ENCODE peak calls at places on chromosome 7, in seven cellular contexts. K is fibroblast of mammary gland; Y is GM20000; V is CD8-positive, alpha-beta T cell; R is foreskin fibroblast; M is endothelial cell; A is PC-3. S is an unnamed sample.

GRCh38 chr7:158423190-158423555 is 164.4 kb downstream of the PTPRN2 start:
- DNase-seq in K (no peak), Y (no peak), V (no peak), R (no peak), M (no peak), A (no peak), S (no peak)

GRCh38 chr7:71303566-71303965 is 171.6 kb downstream of the GALNT17 start:
- DNase-seq in K (peak), Y (no peak), V (no peak), R (no peak), M (no peak), A (no peak), S (no peak)

GRCh38 chr7:2654059-2654458 is 22.3 kb downstream of the TTYH3 start:
- DNase-seq in K (no peak), Y (no peak), V (no peak), R (no peak), M (no peak), A (no peak), S (no peak)

GRCh38 chr7:138008588-138009349 is 6.9 kb upstream of the CREB3L2 start:
- DNase-seq in K (peak), Y (peak), V (no peak), R (peak), M (peak), A (peak), S (no peak)

GRCh38 chr7:33040803-33041516 is 21.6 kb downstream of the NT5C3A start:
- DNase-seq in K (peak), Y (peak), V (peak), R (peak), M (no peak), A (peak), S (no peak)

GRCh38 chr7:136940122-136940521 is 71.7 kb downstream of the CHRM2 start:
- DNase-seq in K (no peak), Y (no peak), V (no peak), R (no peak), M (no peak), A (no peak), S (no peak)

GRCh38 chr7:82044497-82045080 is 274.7 kb upstream of the HGF start:
- DNase-seq in K (peak), Y (peak), V (no peak), R (peak), M (peak), A (peak), S (peak)

GRCh38 chr7:1741751-1742554 is 71.9 kb downstream of the ELFN1 start:
- DNase-seq in K (no peak), Y (peak), V (no peak), R (no peak), M (no peak), A (peak), S (no peak)

GRCh38 chr7:125347264-125347663 is 417.6 kb upstream of the POT1 start:
- DNase-seq in K (no peak), Y (no peak), V (no peak), R (no peak), M (peak), A (no peak), S (no peak)

GRCh38 chr7:139973091-139973490 is 89.7 kb downstream of the PARP12 start:
- DNase-seq in K (no peak), Y (no peak), V (no peak), R (no peak), M (no peak), A (no peak), S (no peak)

GRCh38 chr7:135410546-135410942 is 99.4 kb downstream of the CNOT4 start:
- DNase-seq in K (no peak), Y (no peak), V (no peak), R (no peak), M (no peak), A (no peak), S (no peak)

GRCh38 chr7:135405969-135406368 is 103.9 kb downstream of the CNOT4 start:
- DNase-seq in K (no peak), Y (no peak), V (no peak), R (no peak), M (no peak), A (no peak), S (no peak)

GRCh38 chr7:135409845-135410545 is 99.9 kb downstream of the CNOT4 start:
- DNase-seq in K (no peak), Y (no peak), V (no peak), R (no peak), M (no peak), A (no peak), S (no peak)

GRCh38 chr7:135406908-135407307 is 103.0 kb downstream of the CNOT4 start:
- DNase-seq in K (peak), Y (no peak), V (no peak), R (no peak), M (no peak), A (no peak), S (no peak)

GRCh38 chr7:135407884-135408283 is 102.0 kb downstream of the CNOT4 start:
- DNase-seq in K (no peak), Y (no peak), V (no peak), R (no peak), M (no peak), A (no peak), S (no peak)
- TF ChIP-seq CTCF in K (no peak), Y (no peak), V (no peak), R (no peak), M (no peak), A (no peak), S (no peak)

DNA sequence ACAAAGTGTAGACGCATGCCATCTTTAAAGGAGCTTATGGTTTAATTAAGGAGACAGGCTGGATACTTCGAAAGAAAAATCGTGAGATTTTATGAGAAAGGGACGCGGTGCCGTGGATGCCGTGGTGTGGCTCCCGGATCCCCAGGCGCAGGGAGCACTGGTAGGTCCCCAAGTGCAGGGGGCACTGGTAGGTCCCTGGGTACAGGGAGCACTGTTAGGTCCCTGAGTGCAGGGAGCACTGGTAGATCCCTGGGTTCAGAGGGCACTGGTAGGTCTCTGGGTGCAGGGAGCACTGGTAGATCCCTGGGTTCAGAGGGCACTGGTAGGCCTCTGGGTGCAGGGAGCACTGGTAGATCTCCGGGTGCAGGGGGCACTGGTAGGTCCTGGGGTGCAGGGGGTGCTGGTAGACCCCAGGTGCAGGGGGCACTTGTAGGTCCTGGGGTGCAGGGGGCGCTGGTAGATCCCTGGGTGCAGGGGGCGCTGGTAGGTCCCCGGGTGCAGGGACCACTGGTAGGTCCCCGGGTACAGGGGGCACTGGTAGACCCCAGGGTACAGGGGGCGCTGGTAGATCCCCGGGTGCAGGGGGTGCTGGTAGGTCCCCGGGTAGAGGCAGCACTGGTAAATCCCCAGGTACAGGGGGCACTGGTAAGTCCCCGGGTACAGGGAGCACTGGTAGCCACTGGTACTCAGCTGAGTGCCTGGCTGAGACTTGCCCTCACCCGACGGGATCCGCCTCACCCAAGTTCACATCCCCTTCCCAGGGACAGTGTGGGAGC is 14.1 kb downstream of the PRKAG2 start:
- DNase-seq in K (no peak), Y (no peak), V (no peak), R (no peak), M (no peak), A (no peak), S (no peak)
- TF ChIP-seq CTCF in K (no peak), Y (no peak), V (no peak), R (no peak), M (no peak), A (no peak), S (no peak)

DNA sequence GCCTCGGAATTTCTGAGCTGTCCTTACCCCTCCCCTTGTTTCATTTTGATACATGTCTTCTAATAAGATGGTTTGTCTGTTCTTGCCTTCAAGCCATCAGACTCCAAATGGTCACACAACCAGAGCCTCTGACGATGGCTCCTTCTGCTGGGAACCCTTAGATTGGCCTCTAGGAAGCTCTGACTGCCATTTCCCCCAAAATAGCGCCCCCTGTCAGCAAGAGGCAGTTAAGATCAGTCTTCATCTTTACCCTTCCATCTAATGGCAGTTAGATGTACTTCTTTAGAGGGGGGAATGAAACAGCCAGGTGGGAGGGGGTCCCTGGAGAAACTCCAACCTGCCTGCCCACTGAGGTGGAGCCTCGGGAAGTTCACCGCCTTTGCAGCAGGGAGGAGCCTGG is 85.8 kb upstream of the GPR22 start:
- DNase-seq in K (no peak), Y (no peak), V (no peak), R (no peak), M (no peak), A (no peak), S (no peak)
- TF ChIP-seq CTCF in K (peak), Y (no peak), V (no peak), R (no peak), M (no peak), A (peak), S (no peak)

DNA sequence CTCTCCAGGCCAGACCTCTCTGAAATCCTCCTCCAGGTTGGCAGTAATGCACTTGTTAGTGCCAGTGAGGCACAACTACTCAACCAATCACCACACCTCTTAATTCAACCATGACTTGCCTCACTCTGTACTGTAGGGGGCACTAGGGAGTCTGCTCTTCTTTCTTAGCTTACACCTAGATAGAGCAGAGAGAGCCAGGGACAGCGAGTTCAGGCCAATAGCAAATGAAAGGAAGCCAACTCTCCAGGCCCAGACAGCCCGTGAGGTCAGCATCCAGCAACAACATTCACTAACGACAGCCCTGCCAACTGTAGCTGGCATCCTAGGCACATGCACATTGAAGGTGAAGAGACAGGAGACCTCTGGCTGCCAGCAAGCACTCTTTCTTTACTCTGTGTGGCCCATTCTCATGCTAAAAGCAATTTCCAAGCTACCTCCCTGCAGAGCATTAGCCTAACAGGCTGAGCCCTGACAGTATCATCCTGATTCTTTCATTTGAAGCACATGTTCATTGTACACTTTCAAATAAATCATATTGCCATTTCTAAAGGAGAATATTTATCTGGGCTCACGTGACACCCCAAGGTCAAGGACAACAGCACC is 136.3 kb downstream of the DPY19L1 start:
- DNase-seq in K (peak), Y (peak), V (no peak), R (no peak), M (no peak), A (no peak), S (no peak)
- TF ChIP-seq CTCF in K (peak), Y (peak), V (no peak), R (no peak), M (peak), A (peak), S (no peak)

GRCh38 chr7:107439025-107439424 is 30.8 kb upstream of the GPR22 start:
- DNase-seq in K (no peak), Y (no peak), V (no peak), R (no peak), M (no peak), A (no peak), S (no peak)

GRCh38 chr7:107446988-107447387 is 22.9 kb upstream of the GPR22 start:
- DNase-seq in K (peak), Y (no peak), V (no peak), R (peak), M (no peak), A (peak), S (no peak)

GRCh38 chr7:107446531-107446930 is 23.3 kb upstream of the GPR22 start:
- DNase-seq in K (peak), Y (no peak), V (no peak), R (peak), M (no peak), A (peak), S (no peak)

GRCh38 chr7:107442678-107443077 is 27.2 kb upstream of the GPR22 start:
- DNase-seq in K (no peak), Y (no peak), V (no peak), R (no peak), M (no peak), A (no peak), S (no peak)

GRCh38 chr7:107441576-107442422 is 28.1 kb upstream of the GPR22 start:
- DNase-seq in K (peak), Y (no peak), V (no peak), R (peak), M (no peak), A (no peak), S (no peak)
- TF ChIP-seq CTCF in K (no peak), Y (no peak), V (no peak), R (no peak), M (no peak), A (no peak), S (no peak)

DNA sequence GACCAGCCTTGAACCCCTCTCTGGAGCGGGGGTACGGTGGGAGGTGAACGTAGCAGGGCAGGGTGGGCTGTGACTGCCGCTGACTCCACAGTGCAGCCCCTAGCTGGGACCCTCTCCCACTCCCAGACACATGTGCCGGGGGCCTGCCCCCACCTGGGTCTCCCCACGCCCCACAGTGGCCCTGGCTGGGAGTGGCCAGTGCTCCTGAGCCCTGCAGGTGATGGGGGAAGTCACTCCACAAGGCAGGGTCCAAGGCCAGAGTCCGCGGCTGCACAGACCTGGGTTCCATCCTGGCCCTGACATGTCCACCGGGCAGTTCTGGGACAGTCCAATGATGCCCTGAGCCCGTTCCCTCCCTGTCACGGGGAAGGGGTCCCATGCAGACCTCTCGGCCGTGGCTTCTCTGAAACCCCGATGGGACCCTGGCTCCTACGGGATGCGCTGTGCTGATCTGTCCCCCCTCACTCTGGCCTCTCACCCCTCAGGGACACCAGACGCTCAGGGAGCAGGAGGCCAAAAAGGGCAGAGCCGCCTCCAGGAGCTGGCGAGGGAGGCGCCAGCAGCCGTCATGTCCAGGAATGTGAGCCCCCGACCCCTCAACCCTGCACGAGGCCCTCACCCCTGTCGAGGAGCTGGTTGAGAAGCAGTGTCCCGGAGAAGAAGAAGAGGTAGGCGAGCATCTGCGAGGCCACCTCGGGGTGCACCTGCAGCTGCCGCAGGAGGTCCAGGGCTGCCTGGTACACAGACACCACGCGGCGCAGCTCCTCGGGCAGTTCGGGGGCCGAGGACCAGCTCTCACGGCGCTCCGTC is 40.4 kb downstream of the AP5Z1 start:
- DNase-seq in K (no peak), Y (no peak), V (no peak), R (no peak), M (no peak), A (no peak), S (no peak)
- TF ChIP-seq CTCF in K (no peak), Y (no peak), V (no peak), R (no peak), M (no peak), A (peak), S (no peak)

GRCh38 chr7:130814753-130815152 is 80.7 kb upstream of the KLF14 start:
- DNase-seq in K (peak), Y (no peak), V (no peak), R (peak), M (no peak), A (peak), S (peak)
- TF ChIP-seq CTCF in K (peak), Y (no peak), V (peak), R (peak), M (peak), A (peak), S (peak)

GRCh38 chr7:84490661-84491060 is 296.1 kb upstream of the SEMA3A start:
- DNase-seq in K (peak), Y (no peak), V (no peak), R (peak), M (no peak), A (no peak), S (peak)
- TF ChIP-seq CTCF in K (no peak), Y (no peak), V (no peak), R (peak), M (no peak), A (no peak), S (peak)

DNA sequence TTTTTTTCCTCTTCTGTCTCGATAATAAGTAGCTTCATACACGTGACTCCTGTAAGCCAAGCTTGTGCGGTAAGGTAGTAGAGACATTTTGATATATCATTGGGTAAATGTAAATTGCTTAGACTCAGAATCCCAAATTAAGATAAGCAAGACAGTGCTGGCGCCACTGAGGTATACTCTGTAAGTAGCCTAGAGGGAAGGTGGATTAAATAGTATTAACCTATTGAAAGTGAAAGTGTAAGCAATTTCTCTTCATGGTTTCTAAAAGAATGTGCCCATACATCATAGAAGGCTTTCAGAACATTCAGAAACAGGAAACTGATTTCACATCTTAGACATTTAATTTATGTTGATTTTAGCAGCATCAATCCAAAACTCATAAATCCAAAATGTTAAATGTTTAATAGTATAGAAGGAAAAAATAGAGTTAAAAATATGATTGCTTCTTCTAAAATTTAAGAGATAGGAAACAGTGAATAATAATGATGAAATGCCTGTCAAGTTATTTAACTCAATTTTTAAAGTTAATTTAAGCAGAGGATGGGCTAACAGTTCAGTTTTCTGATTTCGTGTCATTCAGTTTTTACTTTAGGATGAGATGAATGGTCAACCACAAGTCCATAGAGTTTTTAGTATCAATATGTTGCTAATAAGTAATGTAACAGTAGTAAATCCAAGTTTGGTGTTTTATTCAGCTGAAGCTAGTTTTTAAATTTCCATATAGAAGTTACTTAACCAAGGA is 36.8 kb downstream of the LRRC72 start:
- DNase-seq in K (peak), Y (peak), V (no peak), R (no peak), M (no peak), A (no peak), S (no peak)
- TF ChIP-seq CTCF in K (no peak), Y (no peak), V (no peak), R (no peak), M (no peak), A (no peak), S (no peak)